ENCODE peak calls at places on chromosome 5, in four cellular contexts. J is CD8-positive, alpha-beta T cell; Y is kidney; B is PC-9. I is an unnamed sample.

GRCh38 chr5:166338801-166339200 is 1952.6 kb upstream of the WWC1 start:
- DNase-seq in B (no peak), Y (no peak), J (no peak), I (no peak)

GRCh38 chr5:5209101-5209500 is 69.0 kb downstream of the ADAMTS16 start:
- DNase-seq in B (no peak), Y (no peak), J (no peak), I (no peak)

GRCh38 chr5:59390074-59390659 is 503.4 kb downstream of the PDE4D start:
- DNase-seq in Y (no peak), B (no peak), J (no peak), I (no peak)

GRCh38 chr5:179343902-179344300 is 1.4 kb downstream of the ADAMTS2 start:
- DNase-seq in Y (peak), J (no peak), B (no peak), I (no peak)

GRCh38 chr5:43515678-43516048 is 715 bp upstream of the C5orf34 start:
- DNase-seq in B (no peak), Y (no peak), J (no peak), I (no peak)

GRCh38 chr5:178312900-178313299 is 80.3 kb upstream of the PHYKPL start:
- DNase-seq in Y (peak), B (no peak), J (no peak), I (no peak)

GRCh38 chr5:78787763-78788162 is 139.2 kb upstream of the LHFPL2 start:
- DNase-seq in Y (no peak), J (no peak), B (no peak), I (no peak)

GRCh38 chr5:31397926-31398557 is 133.9 kb downstream of the DROSHA start:
- DNase-seq in J (no peak), Y (no peak), B (no peak), I (no peak)

GRCh38 chr5:137933491-137933911 is 44.2 kb downstream of the PKD2L2 start:
- DNase-seq in Y (no peak), J (no peak), B (no peak), I (no peak)

GRCh38 chr5:44299394-44299793 is 89.8 kb downstream of the FGF10 start:
- DNase-seq in Y (no peak), J (no peak), B (no peak), I (no peak)

DNA sequence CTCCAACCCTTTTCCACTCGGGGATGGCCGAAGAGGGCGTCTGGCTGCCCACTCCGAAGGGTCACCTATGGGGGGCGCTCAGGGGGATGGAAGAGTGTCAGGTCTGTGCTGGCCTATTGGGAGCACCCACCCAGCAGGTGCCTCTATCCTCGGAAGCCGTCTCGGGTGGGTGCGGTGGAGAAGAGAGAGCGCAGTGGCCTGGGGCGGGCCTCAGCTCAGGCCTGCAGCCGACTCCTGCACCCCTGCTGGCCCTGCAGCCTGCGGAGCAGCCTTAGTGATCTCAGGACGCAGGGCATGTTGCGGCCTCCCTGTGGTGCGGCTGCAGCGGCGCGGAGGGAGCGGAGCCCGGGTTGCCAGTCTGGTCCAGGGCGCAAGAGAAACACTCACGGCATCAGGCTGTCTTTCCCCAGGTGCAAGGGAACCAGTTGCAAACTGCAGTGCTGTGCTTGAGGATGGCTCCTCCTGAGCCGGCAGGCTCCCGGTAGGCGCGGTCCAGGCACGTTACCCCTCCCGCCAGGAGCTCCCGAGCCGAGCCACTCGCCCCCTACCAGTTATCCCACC is 1.5 kb upstream of the IRX2 start:
- DNase-seq in B (no peak), Y (no peak), J (no peak), I (no peak)
- H3K4me3 ChIP-seq in B (no peak), Y (no peak), J (no peak), I (no peak)

DNA sequence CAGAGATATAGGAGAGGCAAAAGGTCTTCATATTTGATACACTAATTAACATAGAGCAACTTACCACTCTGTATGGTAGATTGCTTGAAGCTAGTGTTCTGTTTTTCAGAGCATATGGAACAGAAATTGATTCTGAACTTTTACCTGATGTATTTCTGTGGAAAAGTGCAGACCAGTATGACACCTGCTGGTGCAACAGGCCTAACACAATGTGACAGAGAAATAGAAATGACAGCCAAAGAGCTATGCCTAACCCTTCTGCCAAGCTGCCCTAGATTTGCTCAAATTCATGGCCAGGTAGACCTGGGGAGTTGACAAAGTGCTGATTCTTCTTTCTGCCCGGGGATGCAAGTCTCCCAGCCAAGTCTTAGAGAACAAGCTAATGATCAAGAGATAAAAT is 65.4 kb upstream of the RNF180 start:
- DNase-seq in Y (no peak), J (no peak), B (no peak), I (no peak)
- TF ChIP-seq CTCF in Y (no peak), J (no peak), B (no peak), I (no peak)

GRCh38 chr5:171422495-171422894 is 3.0 kb downstream of the FGF18 start:
- DNase-seq in B (no peak), Y (no peak), J (no peak), I (no peak)

GRCh38 chr5:171421331-171422262 is 2.1 kb downstream of the FGF18 start:
- DNase-seq in J (no peak), Y (peak), B (no peak), I (no peak)

GRCh38 chr5:171419663-171420428 is 399 bp downstream of the FGF18 start:
- DNase-seq in J (no peak), B (peak), Y (no peak), I (no peak)

GRCh38 chr5:171418982-171419662 is at the start of gene FGF18:
- DNase-seq in B (peak), Y (peak), J (no peak), I (no peak)

GRCh38 chr5:171420429-171421231 is 1.2 kb downstream of the FGF18 start:
- DNase-seq in B (peak), J (no peak), Y (peak), I (no peak)
- H3K4me3 ChIP-seq in B (peak), J (peak), Y (no peak), I (no peak)

DNA sequence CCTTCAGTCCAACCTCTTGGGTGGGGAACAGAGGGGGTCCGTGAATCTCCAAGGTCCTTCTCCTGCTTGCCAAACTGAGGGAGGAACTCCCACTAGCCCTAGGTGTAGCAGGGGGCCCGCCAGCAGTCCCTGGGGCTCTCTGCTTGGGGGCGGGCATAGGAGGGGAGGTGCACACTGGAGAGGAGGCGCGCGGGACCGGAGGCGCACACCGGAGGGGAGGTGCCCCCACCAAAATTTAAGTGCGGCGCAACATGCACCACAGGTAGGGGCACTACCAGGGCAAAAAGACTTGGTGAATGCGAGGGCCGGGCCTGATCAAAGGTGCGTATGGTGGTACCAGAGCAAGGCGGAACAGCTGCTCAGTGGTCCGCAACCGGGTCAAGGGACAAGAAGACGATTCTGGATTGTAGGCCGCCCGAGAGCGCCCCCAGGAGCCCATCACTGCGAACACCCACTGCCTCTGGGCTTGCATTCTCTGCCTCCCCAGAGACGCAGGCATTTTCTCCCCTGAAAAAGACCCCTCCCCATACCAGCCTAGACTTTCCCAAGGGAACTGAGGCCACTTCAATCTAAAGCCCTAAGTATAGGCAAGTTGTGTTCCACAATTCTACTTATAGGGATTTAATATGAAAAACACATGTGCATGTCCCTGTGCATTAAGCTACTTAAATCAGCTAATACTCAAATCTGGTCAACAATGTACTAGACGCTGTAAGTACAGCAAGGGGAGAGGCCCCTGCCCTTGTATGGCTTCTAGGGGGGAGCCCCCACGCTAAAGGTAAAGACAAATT is 50.6 kb downstream of the TGFBI start:
- DNase-seq in J (no peak), B (no peak), Y (no peak), I (no peak)
- TF ChIP-seq CTCF in J (no peak), B (no peak), Y (peak), I (peak)

GRCh38 chr5:42250-42649 is 49.7 kb upstream of the PLEKHG4B start:
- DNase-seq in B (peak), Y (no peak), J (no peak), I (no peak)
- H3K4me3 ChIP-seq in B (no peak), Y (no peak), J (no peak), I (no peak)

DNA sequence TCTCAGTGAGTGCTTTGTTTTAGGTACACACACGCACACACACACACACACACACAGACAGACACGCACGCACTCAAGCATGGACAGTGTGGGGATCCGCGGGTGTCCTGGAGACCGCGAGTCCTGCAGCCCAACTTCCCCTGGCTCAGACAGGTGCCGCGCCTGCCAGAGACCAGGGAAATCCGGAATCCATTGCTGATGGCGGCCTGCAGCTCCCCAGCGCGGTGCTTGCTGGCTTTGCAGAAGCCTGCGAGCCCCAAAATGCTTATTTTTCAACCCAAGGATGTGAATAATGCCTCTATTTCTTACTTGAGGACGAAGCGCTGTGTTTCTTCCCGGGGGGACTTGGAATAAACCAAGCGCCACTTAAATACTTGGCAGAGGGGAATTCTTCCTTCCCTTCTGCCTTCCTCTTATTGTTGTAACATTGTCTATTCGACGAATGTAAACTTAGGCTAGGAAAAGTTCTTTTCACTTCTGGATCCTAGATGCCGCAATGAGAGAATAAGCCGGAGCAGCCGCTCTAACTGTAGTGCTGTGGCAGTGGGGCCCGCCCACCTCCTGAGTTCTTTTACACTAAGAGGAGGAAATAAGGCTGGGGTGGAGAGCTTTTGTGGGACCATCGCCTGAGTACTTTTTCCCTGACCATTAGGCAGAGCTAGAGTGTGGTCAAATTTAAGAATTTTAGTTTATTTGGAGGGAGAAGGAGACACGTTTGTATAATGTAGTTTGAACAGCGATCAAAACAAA is 804 bp downstream of the ITGA2 start:
- DNase-seq in J (no peak), B (peak), Y (peak), I (no peak)
- TF ChIP-seq CTCF in J (no peak), B (peak), Y (peak), I (no peak)

I was measured in GM12864.